ENCODE peak calls at places on chromosome 1, in four cellular contexts. U is lower leg skin; O is upper lobe of right lung; E is effector memory CD4-positive, alpha-beta T cell. Y is an unnamed sample.

GRCh38 chr1:174815036-174815435 is 184.7 kb upstream of the CACYBP start:
- DNase-seq in U (no peak), O (no peak), E (no peak), Y (no peak)

GRCh38 chr1:9249534-9250335 is 15.2 kb downstream of the H6PD start:
- DNase-seq in U (no peak), O (peak; percentile 81), E (no peak), Y (no peak)

GRCh38 chr1:11564237-11564636 is 85.3 kb downstream of the DISP3 start:
- DNase-seq in U (no peak), O (no peak), E (no peak), Y (no peak)

GRCh38 chr1:17558541-17558940 is 19.0 kb downstream of the ARHGEF10L start:
- DNase-seq in U (no peak), O (no peak), E (no peak), Y (no peak)

GRCh38 chr1:91022518-91022929 is 689 bp upstream of the ZNF644 start:
- DNase-seq in U (no peak), O (no peak), E (no peak), Y (no peak)

GRCh38 chr1:59543211-59543668 is 246.3 kb downstream of the FGGY start:
- DNase-seq in U (no peak), O (no peak), E (no peak), Y (no peak)

GRCh38 chr1:110591956-110592355 is 14.2 kb downstream of the KCNA2 start:
- DNase-seq in U (peak; percentile 50), O (no peak), E (no peak), Y (no peak)

GRCh38 chr1:113931456-113931855 is 2.3 kb downstream of the HIPK1 start:
- DNase-seq in U (no peak), O (no peak), E (no peak), Y (no peak)

GRCh38 chr1:153527023-153527724 is 8.6 kb downstream of the S100A6 start:
- DNase-seq in U (no peak), O (peak; percentile 22), E (no peak), Y (no peak)

GRCh38 chr1:218778731-218779130 is 394.9 kb upstream of the LYPLAL1 start:
- DNase-seq in U (no peak), O (no peak), E (no peak), Y (no peak)

GRCh38 chr1:17831619-17832018 is 76.5 kb downstream of the ACTL8 start:
- DNase-seq in U (peak; percentile 37), O (no peak), E (no peak), Y (no peak)

GRCh38 chr1:206921772-206922265 is at the start of gene FCMR:
- DNase-seq in U (no peak), O (no peak), E (no peak), Y (no peak)

GRCh38 chr1:203090667-203091320 is 5.0 kb upstream of the MYOG start:
- DNase-seq in U (peak; percentile 42), O (no peak), E (no peak), Y (no peak)

GRCh38 chr1:74771913-74772515 is 39.1 kb downstream of the TYW3 start:
- DNase-seq in U (no peak), O (no peak), E (no peak), Y (no peak)

GRCh38 chr1:169523904-169524303 is 38.2 kb upstream of the SLC19A2 start:
- DNase-seq in U (no peak), O (no peak), E (no peak), Y (no peak)

GRCh38 chr1:74053407-74053806 is 144.6 kb downstream of the LRRIQ3 start:
- DNase-seq in U (no peak), O (no peak), E (no peak), Y (no peak)

GRCh38 chr1:10082785-10083479 is 50.2 kb downstream of the UBE4B start:
- DNase-seq in U (no peak), O (no peak), E (no peak), Y (no peak)

GRCh38 chr1:199075792-199076191 is 437.0 kb downstream of the PTPRC start:
- DNase-seq in U (no peak), O (no peak), E (no peak), Y (no peak)

GRCh38 chr1:3910049-3910731 is 10.1 kb upstream of the C1orf174 start:
- DNase-seq in U (no peak), O (no peak), E (no peak), Y (no peak)

GRCh38 chr1:94974224-94974623 is 47.3 kb upstream of the CNN3 start:
- DNase-seq in U (no peak), O (no peak), E (no peak), Y (no peak)

GRCh38 chr1:226827458-226827857 is 43.0 kb upstream of the PSEN2 start:
- DNase-seq in U (peak; percentile 96), O (peak; percentile 80), E (no peak), Y (no peak)

GRCh38 chr1:165355221-165355976 is 1.1 kb downstream of the LMX1A start:
- DNase-seq in U (no peak), O (no peak), E (no peak), Y (no peak)

GRCh38 chr1:119636500-119637089 is 11.5 kb downstream of the ZNF697 start:
- DNase-seq in U (no peak), O (no peak), E (no peak), Y (no peak)

GRCh38 chr1:205961970-205962820 is 18.9 kb upstream of the SLC26A9 start:
- DNase-seq in U (no peak), O (peak; percentile 88), E (no peak), Y (no peak)

GRCh38 chr1:23422313-23422877 is 2.2 kb downstream of the TCEA3 start:
- DNase-seq in U (peak; percentile 95), O (peak; percentile 85), E (no peak), Y (no peak)

GRCh38 chr1:194295690-194296089 is 1109.3 kb upstream of the B3GALT2 start:
- DNase-seq in U (no peak), O (no peak), E (no peak), Y (no peak)

GRCh38 chr1:8870605-8871538 is 7.6 kb downstream of the ENO1 start:
- DNase-seq in U (no peak), O (no peak), E (no peak), Y (no peak)

GRCh38 chr1:60971330-60971729 is 111.0 kb upstream of the NFIA start:
- DNase-seq in U (no peak), O (no peak), E (no peak), Y (no peak)

GRCh38 chr1:27885114-27885528 is 12.8 kb downstream of the THEMIS2 start:
- DNase-seq in U (peak; percentile 70), O (peak; percentile 70), E (no peak), Y (no peak)

Y was measured in GM18507.